ENCODE peak calls at places on chromosomes 13 and 19, in six cellular contexts. One of them, this sample, is unnamed.

GRCh38 chr13:99960663-99961440 is 10.7 kb downstream of the ZIC5 start:
- DNase-seq in H54: no peak
- DNase-seq in HTR-8/SVneo: no peak
- DNase-seq in NCI-H2107: no peak
- DNase-seq in LHCN-M2: no peak
- DNase-seq in cardiac fibroblast: no peak
- DNase-seq in this sample: no peak

GRCh38 chr13:42906257-42906656 is 85.8 kb downstream of the EPSTI1 start:
- DNase-seq in H54: no peak
- DNase-seq in LHCN-M2: no peak
- DNase-seq in cardiac fibroblast: no peak
- DNase-seq in HTR-8/SVneo: no peak
- DNase-seq in NCI-H2107: no peak
- DNase-seq in this sample: no peak

GRCh38 chr13:30869491-30869890 is 36.6 kb upstream of the MEDAG start:
- DNase-seq in NCI-H2107: no peak
- DNase-seq in LHCN-M2: no peak
- DNase-seq in H54: no peak
- DNase-seq in cardiac fibroblast: peak
- DNase-seq in HTR-8/SVneo: no peak
- DNase-seq in this sample: no peak

GRCh38 chr19:53982611-53983010 is 8.8 kb upstream of the CACNG6 start:
- DNase-seq in H54: no peak
- DNase-seq in NCI-H2107: no peak
- DNase-seq in LHCN-M2: no peak
- DNase-seq in HTR-8/SVneo: no peak
- DNase-seq in cardiac fibroblast: peak
- DNase-seq in this sample: no peak

GRCh38 chr19:35395762-35396199 is 24.9 kb downstream of the GPR42 start:
- DNase-seq in H54: no peak
- DNase-seq in cardiac fibroblast: no peak
- DNase-seq in HTR-8/SVneo: no peak
- DNase-seq in NCI-H2107: no peak
- DNase-seq in LHCN-M2: no peak
- DNase-seq in this sample: no peak

GRCh38 chr19:1224047-1224825 is 13.6 kb downstream of the CBARP start:
- DNase-seq in cardiac fibroblast: no peak
- DNase-seq in NCI-H2107: no peak
- DNase-seq in H54: no peak
- DNase-seq in LHCN-M2: no peak
- DNase-seq in HTR-8/SVneo: no peak
- DNase-seq in this sample: no peak

GRCh38 chr19:50720921-50721291 is 1.3 kb upstream of the SHANK1 start:
- DNase-seq in HTR-8/SVneo: no peak
- DNase-seq in LHCN-M2: peak
- DNase-seq in H54: no peak
- DNase-seq in NCI-H2107: no peak
- DNase-seq in cardiac fibroblast: peak
- DNase-seq in this sample: peak

GRCh38 chr19:12939908-12940533 is 1.6 kb downstream of the CALR start:
- DNase-seq in cardiac fibroblast: no peak
- DNase-seq in NCI-H2107: no peak
- DNase-seq in H54: no peak
- DNase-seq in LHCN-M2: no peak
- DNase-seq in HTR-8/SVneo: no peak
- DNase-seq in this sample: no peak

GRCh38 chr19:6003976-6004375 is 26.0 kb upstream of the RANBP3 start:
- DNase-seq in HTR-8/SVneo: no peak
- DNase-seq in H54: no peak
- DNase-seq in LHCN-M2: no peak
- DNase-seq in cardiac fibroblast: no peak
- DNase-seq in NCI-H2107: no peak
- DNase-seq in this sample: no peak

GRCh38 chr13:74305876-74306275 is 171.7 kb upstream of the KLF12 start:
- DNase-seq in H54: no peak
- DNase-seq in NCI-H2107: peak
- DNase-seq in HTR-8/SVneo: no peak
- DNase-seq in LHCN-M2: no peak
- DNase-seq in cardiac fibroblast: peak
- DNase-seq in this sample: no peak